ENCODE peak calls at places on chromosomes 3 and 15, in six cellular contexts. B is transverse colon, H is spleen, J is GM12892, N is GM12878, O is HL-60. U is an unnamed sample.

GRCh38 chr3:190586631-190587000 is 72.7 kb downstream of the IL1RAP start:
- DNase-seq in O (no peak), B (no peak), H (no peak), J (no peak), N (no peak), U (no peak)

GRCh38 chr3:194134231-194134756 is 1.7 kb upstream of the HES1 start:
- DNase-seq in J (peak), H (peak), O (peak), B (peak), N (no peak), U (no peak)

GRCh38 chr15:64013179-64014043 is 32.9 kb downstream of the DAPK2 start:
- DNase-seq in J (no peak), H (no peak), B (peak), O (no peak), N (no peak), U (no peak)

GRCh38 chr15:68616397-68616796 is 37.6 kb downstream of the CORO2B start:
- DNase-seq in J (no peak), O (no peak), H (no peak), B (no peak), N (no peak), U (no peak)

GRCh38 chr3:128366136-128366535 is 100.6 kb downstream of the DNAJB8 start:
- DNase-seq in H (peak), N (no peak), J (no peak), O (no peak), B (no peak), U (no peak)

GRCh38 chr15:33908396-33908795 is 59.9 kb upstream of the CHRM5 start:
- DNase-seq in B (no peak), N (no peak), J (no peak), H (no peak), O (no peak), U (no peak)

GRCh38 chr15:34865531-34865930 is 70.2 kb upstream of the ACTC1 start:
- DNase-seq in B (no peak), H (no peak), O (no peak), N (no peak), J (no peak), U (no peak)

GRCh38 chr3:59286791-59287531 is 237.1 kb upstream of the CFAP20DC start:
- DNase-seq in J (no peak), O (peak), N (no peak), B (no peak), H (no peak), U (no peak)

GRCh38 chr3:58657571-58658141 is 8.9 kb downstream of the FAM3D start:
- DNase-seq in N (no peak), B (peak), O (no peak), J (no peak), H (peak), U (no peak)

GRCh38 chr15:82647045-82647834 is at the start of gene CPEB1:
- DNase-seq in B (peak), J (no peak), O (no peak), H (no peak), N (no peak), U (no peak)

GRCh38 chr15:39804026-39804425 is 21.4 kb upstream of the FSIP1 start:
- DNase-seq in B (no peak), O (no peak), H (no peak), J (no peak), N (no peak), U (no peak)

GRCh38 chr15:54576303-54576935 is 598.2 kb downstream of the UNC13C start:
- DNase-seq in J (no peak), N (no peak), H (no peak), O (no peak), B (no peak), U (no peak)

GRCh38 chr3:101077361-101078011 is 84.3 kb upstream of the ABI3BP start:
- DNase-seq in O (no peak), H (no peak), N (no peak), J (no peak), B (no peak), U (no peak)

GRCh38 chr3:15781637-15782402 is 16.0 kb downstream of the ANKRD28 start:
- DNase-seq in J (no peak), O (no peak), N (no peak), B (no peak), H (no peak), U (no peak)

GRCh38 chr3:8992199-8992598 is 28.9 kb upstream of the RAD18 start:
- DNase-seq in B (no peak), O (no peak), H (no peak), J (no peak), N (no peak), U (peak)

GRCh38 chr3:72255191-72255590 is 470.2 kb upstream of the PROK2 start:
- DNase-seq in H (no peak), B (peak), O (no peak), N (no peak), J (no peak), U (no peak)

GRCh38 chr15:101590785-101591184 is 61.4 kb downstream of the TM2D3 start:
- DNase-seq in N (no peak), O (no peak), H (no peak), J (no peak), B (no peak), U (no peak)

GRCh38 chr3:134675726-134676252 is 25.0 kb upstream of the KY start:
- DNase-seq in B (no peak), J (no peak), O (no peak), N (no peak), H (no peak), U (no peak)
- TF ChIP-seq POLR2AphosphoS5 in B (no peak), J (no peak), O (no peak), N (no peak), H (no peak), U (no peak)

GRCh38 chr3:50268703-50269451 is at the start of gene SEMA3B:
- DNase-seq in O (no peak), B (peak), N (no peak), J (no peak), H (no peak), U (no peak)

GRCh38 chr3:50266808-50267207 is 2.1 kb upstream of the SEMA3B start:
- DNase-seq in B (no peak), H (no peak), N (no peak), J (no peak), O (no peak), U (no peak)

GRCh38 chr3:50268276-50268675 is 671 bp upstream of the SEMA3B start:
- DNase-seq in N (no peak), H (no peak), J (no peak), B (no peak), O (no peak), U (no peak)

GRCh38 chr3:50265988-50266387 is 3.0 kb upstream of the SEMA3B start:
- DNase-seq in B (no peak), N (no peak), H (no peak), O (no peak), J (no peak), U (no peak)

DNA sequence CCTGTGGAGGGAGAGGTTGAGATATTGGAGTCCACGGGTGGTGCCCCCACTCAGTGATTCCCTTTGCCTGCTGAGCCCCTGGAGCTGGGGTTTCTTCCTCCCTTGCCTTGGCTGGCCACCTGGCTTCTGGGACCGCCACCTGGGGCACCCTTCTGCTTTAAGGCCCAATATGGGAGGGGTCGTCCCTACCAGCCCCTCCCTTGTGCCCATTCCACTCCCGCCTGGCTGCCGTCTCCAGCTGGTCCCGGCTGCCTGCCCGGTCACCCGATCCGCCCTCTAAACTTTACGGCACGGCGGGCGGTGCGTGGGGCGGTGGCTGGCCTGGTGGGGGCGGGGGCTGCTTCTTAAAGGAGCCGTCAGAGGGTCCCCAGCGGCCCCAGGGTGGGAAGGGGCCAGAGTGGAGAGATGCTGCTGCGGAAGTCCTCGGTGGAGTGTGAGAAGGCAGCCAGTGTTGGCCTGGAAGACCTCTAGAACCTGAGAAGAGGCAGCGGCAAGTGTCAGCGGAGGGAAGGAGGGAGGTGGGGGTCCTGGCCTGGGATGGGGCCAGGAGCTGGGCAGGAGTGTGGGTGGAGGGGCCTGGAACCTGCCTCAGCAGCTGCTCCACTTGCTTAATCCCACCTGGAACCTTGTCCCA is 1.6 kb upstream of the SEMA3B start:
- DNase-seq in N (no peak), O (no peak), B (peak), H (no peak), J (no peak), U (no peak)
- TF ChIP-seq POLR2AphosphoS5 in N (no peak), O (no peak), B (peak), H (peak), J (no peak), U (peak)

DNA sequence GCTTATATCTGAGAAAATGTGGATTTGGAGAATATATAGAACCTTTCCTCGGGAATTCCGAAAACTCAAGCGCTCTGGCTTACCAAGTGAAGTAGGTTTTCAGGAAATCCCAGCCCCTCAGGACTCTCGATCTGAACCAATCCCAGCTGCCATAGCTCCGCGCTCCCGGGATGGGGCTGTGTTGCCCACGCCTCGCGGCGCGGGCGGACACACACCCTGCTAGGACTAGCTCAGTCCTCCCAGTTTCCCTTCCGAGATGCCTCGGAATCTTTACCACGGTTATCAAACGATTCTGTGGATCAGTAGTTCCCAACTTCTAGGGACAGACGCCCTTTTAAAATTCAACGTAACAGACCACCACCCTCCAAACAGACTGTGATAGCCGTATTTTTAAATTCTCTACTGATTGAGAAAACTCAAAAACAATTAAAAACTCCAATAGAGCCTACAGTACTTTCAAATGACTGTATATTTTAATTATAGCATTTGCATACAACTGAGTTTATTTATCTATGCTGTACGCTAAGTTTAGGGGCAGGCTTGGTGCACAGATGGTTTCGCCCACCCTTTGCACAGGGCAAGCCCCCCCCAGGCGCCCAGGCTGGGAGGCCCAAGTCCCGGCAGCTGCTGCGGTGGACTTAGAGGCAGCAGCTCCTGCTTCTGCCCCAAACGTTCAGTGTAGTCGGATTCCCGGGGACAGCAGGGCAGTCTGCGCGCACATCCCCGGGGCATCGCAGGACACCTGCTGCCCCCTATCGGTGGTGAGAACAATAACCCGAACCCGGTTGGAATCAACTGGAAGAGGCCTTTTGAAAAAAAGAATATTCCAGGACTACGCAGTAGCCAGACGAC is 52.3 kb downstream of the CCDC54 start:
- DNase-seq in H (peak), J (peak), O (peak), B (peak), N (no peak), U (no peak)
- TF ChIP-seq POLR2AphosphoS5 in H (peak), J (no peak), O (no peak), B (no peak), N (no peak), U (peak)

GRCh38 chr15:47506543-47507090 is 210.7 kb upstream of the SEMA6D start:
- DNase-seq in N (no peak), O (no peak), B (no peak), J (no peak), H (no peak), U (no peak)
- TF ChIP-seq POLR2AphosphoS5 in N (no peak), O (no peak), B (no peak), J (no peak), H (no peak), U (no peak)

GRCh38 chr15:62896969-62897486 is 145.5 kb upstream of the TPM1 start:
- DNase-seq in B (peak), J (no peak), O (no peak), H (no peak), N (no peak), U (no peak)
- TF ChIP-seq POLR2AphosphoS5 in B (peak), J (no peak), O (no peak), H (no peak), N (no peak), U (peak)

DNA sequence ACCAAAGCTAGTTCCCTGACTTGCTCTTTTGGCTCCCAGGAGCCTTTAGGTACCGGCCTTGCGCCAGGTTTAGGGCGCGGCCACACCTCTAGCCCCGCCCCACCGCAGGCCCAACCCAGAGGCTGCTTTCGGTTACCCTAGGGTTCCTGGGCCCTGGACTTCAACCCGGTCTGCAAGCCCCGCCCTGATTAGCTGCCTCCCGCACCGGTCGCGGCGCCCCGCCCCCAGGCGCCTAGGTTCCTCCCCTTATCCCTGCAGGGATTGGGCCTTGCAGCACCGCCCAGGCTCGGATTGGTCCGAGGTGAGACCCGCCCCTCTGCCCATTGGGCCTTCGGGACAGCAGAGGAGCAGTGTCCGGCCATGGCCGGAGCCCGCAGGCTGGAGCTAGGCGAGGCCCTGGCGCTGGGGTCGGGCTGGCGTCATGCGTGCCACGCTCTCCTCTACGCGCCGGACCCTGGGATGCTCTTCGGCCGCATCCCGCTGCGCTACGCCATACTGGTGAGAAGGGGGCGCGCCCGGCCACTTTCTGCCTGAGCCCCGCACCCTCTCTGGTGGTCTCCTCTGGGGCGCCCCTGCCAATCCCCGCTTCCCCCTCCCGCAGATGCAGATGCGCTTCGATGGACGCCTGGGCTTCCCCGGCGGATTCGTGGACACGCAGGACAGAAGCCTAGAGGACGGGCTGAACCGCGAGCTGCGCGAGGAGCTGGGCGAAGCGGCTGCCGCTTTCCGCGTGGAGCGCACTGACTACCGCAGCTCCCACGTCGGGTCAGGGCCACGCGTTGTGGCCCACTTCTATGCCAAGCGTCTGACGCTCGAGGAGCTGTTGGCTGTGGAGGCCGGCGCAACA is at the start of gene NUDT16:
- DNase-seq in O (peak), J (peak), H (peak), B (peak), N (peak), U (peak)
- TF ChIP-seq POLR2AphosphoS5 in O (no peak), J (peak), H (peak), B (peak), N (peak), U (peak)

GRCh38 chr15:90211440-90212168 is 10.5 kb downstream of the SEMA4B start:
- DNase-seq in B (peak), N (no peak), H (peak), J (no peak), O (no peak), U (no peak)

GRCh38 chr15:90208372-90208771 is 7.2 kb downstream of the SEMA4B start:
- DNase-seq in H (no peak), N (no peak), J (no peak), B (no peak), O (no peak), U (no peak)

GRCh38 chr15:90211009-90211408 is 9.9 kb downstream of the SEMA4B start:
- DNase-seq in B (no peak), J (no peak), H (no peak), O (no peak), N (no peak), U (no peak)

GRCh38 chr15:90210593-90210992 is 9.5 kb downstream of the SEMA4B start:
- DNase-seq in O (no peak), J (no peak), B (no peak), H (no peak), N (no peak), U (no peak)

DNA sequence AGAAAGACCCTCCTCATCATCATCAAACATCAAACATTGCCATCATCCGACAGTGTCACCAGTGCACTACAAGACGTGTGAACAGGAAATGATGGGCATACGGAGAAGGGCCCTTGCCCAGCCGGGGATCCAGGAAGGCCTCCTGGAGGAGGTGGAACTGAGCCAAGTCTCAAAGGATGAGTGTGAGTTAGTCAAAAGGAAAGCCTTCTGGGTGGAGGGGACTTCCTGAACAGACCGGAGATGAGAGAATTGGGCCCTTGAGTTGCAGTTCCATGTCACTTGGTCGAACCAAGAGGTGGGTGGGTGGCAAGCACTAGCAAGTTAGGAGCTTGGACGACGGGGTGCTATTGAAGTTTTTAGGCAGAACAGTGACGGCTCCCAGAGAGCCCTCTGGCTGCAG is 8.5 kb downstream of the SEMA4B start:
- DNase-seq in O (no peak), H (no peak), J (no peak), B (no peak), N (peak), U (no peak)
- TF ChIP-seq POLR2AphosphoS5 in O (no peak), H (no peak), J (peak), B (no peak), N (no peak), U (no peak)

DNA sequence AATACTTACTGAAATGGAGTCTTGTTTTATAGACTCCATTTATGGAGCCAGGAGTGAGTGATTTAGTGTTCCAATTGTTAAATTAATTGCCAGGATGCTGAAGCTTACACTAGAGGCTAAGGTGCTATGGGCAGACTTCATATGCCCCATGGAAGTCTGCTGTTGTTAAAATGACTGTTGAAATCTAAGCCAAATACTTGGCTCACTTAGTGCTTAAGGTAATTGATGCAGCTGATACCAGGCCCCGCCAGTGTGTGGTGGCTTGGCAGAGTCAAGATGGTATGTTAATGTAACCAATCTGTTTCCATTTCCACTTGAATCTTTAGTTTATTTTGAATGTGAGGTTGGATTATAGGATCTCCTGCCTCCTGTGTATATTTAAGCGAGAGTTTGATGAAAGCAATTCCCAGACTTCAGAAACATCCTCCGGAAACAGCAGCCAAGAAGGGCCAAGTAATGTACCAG is 187.1 kb downstream of the ITPR1 start:
- DNase-seq in O (no peak), N (no peak), B (no peak), H (no peak), J (no peak), U (no peak)
- TF ChIP-seq POLR2AphosphoS5 in O (no peak), N (no peak), B (no peak), H (no peak), J (no peak), U (no peak)